ENCODE peak calls at places on chromosomes 5 and 9, in five cellular contexts. Q is A549, V is suprapubic skin, R is stomach, D is HCT116. Y is an unnamed sample.

GRCh38 chr9:92656537-92656925 is 13.4 kb downstream of the IPPK start:
- DNase-seq in Q (no peak), V (peak; percentile 56), R (no peak), D (no peak), Y (no peak)

GRCh38 chr5:79842006-79842881 is 148.8 kb downstream of the MTX3 start:
- DNase-seq in Q (no peak), V (no peak), R (no peak), D (no peak), Y (peak; percentile 2)

GRCh38 chr5:82620957-82621600 is 342.9 kb upstream of the RPS23 start:
- DNase-seq in Q (no peak), V (no peak), R (no peak), D (no peak), Y (no peak)

GRCh38 chr5:159878988-159879471 is 37.3 kb upstream of the ADRA1B start:
- DNase-seq in Q (peak; percentile 71), V (peak; percentile 83), R (peak; percentile 40), D (no peak), Y (peak; percentile 89)

GRCh38 chr5:61289241-61289640 is 42.8 kb upstream of the ZSWIM6 start:
- DNase-seq in Q (no peak), V (no peak), R (no peak), D (no peak), Y (no peak)

GRCh38 chr5:39476466-39477215 is 51.9 kb upstream of the DAB2 start:
- DNase-seq in Q (no peak), V (no peak), R (no peak), D (no peak), Y (no peak)

GRCh38 chr9:107737610-107737986 is 248.0 kb upstream of the KLF4 start:
- DNase-seq in Q (no peak), V (no peak), R (no peak), D (no peak), Y (no peak)

GRCh38 chr9:456365-456764 is 241.7 kb downstream of the DOCK8 start:
- DNase-seq in Q (no peak), V (no peak), R (peak; percentile 77), D (no peak), Y (no peak)

GRCh38 chr5:11128021-11128420 is 367.0 kb upstream of the DAP start:
- DNase-seq in Q (no peak), V (no peak), R (no peak), D (no peak), Y (no peak)

DNA sequence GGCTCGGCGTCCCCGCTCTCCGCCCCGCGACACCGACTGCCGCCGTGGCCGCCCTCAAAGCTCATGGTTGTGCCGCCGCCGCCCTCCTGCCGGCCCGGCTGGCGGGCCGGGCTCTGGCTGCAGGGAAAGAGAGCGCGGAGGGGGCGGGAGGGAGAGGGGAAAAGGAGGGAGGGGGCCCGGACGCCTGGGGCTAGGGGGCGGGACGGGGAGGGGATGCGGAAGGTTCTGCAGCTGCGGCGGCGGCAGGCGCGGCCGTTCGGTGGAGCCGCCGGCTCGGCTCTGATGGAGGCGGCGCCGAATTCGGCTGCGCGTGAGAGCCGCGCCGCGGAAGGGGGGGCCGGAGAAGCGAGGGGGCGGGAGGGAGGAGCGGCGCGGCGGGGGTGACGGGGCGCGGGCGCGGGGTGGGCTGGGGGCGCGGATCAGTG is at the start of gene MARCHF11:
- DNase-seq in Q (no peak), V (no peak), R (no peak), D (no peak), Y (no peak)
- H3K4me3 ChIP-seq in Q (no peak within 1 kb of the TSS), V (peak within 1 kb of the TSS; percentile 32), R (peak within 1 kb of the TSS; percentile 11), D (no peak within 1 kb of the TSS), Y (no peak within 1 kb of the TSS)

GRCh38 chr5:142600092-142600491 is 85.8 kb downstream of the FGF1 start:
- DNase-seq in Q (no peak), V (no peak), R (no peak), D (no peak), Y (no peak)

GRCh38 chr5:142602720-142603245 is 83.1 kb downstream of the FGF1 start:
- DNase-seq in Q (no peak), V (no peak), R (no peak), D (peak; percentile 51), Y (no peak)

GRCh38 chr5:142600611-142601360 is 85.1 kb downstream of the FGF1 start:
- DNase-seq in Q (no peak), V (no peak), R (peak; percentile 50), D (no peak), Y (peak; percentile 84)

GRCh38 chr5:142598338-142598700 is 87.6 kb downstream of the FGF1 start:
- DNase-seq in Q (no peak), V (no peak), R (no peak), D (no peak), Y (no peak)

DNA sequence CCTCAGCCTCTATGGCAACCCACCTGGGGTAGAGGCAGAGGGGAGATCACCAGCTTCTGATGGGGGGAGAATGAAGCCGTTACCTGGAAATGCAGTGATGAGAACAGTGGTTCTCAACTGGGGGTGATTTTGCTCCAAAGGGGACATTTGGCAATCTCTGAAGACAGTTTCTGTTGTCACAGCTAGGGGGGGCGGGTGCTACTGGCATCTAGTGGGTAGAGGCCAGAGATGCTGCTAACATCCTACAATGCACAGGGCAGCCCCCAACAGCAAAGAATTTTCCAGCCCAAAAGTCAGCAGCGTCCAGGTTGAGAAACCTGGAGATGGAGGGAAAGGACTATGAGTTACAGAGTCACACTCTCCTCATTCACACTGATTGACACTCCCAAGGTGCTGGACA is 84.5 kb downstream of the FGF1 start:
- DNase-seq in Q (no peak), V (no peak), R (no peak), D (no peak), Y (no peak)
- TF ChIP-seq CTCF in Q (no peak), V (no peak), R (no peak), D (peak; percentile 9), Y (no peak)

DNA sequence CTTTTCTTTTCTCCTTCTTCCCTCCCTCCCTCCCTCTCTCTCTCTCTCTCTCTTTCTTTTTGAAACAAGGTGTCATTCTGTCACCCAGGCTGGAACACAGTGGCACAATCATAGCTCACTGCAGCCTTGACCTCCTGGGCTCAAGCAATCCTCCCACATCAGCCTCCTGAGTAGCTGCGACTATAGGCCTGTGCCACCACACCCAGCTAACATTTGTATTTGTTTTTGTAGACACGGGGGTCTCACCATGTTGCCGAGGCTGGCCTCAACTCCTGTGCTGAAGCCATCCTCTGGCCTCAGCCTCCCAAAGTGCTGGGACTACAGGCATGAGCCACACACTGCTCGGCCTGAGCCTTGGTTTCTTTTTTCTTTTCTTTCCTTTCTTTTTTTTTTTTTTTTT is 45.8 kb downstream of the PLPP7 start:
- DNase-seq in Q (no peak), V (no peak), R (no peak), D (no peak), Y (no peak)
- TF ChIP-seq POLR2A in Q (no peak), V (no peak), R (no peak), D (no peak), Y (no peak)

GRCh38 chr5:38467353-38468040 is 88.9 kb downstream of the LIFR start:
- DNase-seq in Q (no peak), V (peak; percentile 74), R (peak; percentile 38), D (no peak), Y (no peak)
- H3K4me3 ChIP-seq in Q (no peak overlapping the region), V (no peak overlapping the region), R (no peak overlapping the region), D (no peak overlapping the region), Y (no peak overlapping the region)

GRCh38 chr9:79630521-79631403 is 59.0 kb downstream of the TLE4 start:
- DNase-seq in Q (no peak), V (no peak), R (no peak), D (no peak), Y (no peak)

GRCh38 chr9:79637180-79637925 is 65.6 kb downstream of the TLE4 start:
- DNase-seq in Q (no peak), V (no peak), R (no peak), D (no peak), Y (no peak)

GRCh38 chr9:79632060-79632459 is 60.3 kb downstream of the TLE4 start:
- DNase-seq in Q (no peak), V (no peak), R (no peak), D (no peak), Y (no peak)

GRCh38 chr9:79629721-79630120 is 58.0 kb downstream of the TLE4 start:
- DNase-seq in Q (no peak), V (no peak), R (no peak), D (no peak), Y (no peak)

DNA sequence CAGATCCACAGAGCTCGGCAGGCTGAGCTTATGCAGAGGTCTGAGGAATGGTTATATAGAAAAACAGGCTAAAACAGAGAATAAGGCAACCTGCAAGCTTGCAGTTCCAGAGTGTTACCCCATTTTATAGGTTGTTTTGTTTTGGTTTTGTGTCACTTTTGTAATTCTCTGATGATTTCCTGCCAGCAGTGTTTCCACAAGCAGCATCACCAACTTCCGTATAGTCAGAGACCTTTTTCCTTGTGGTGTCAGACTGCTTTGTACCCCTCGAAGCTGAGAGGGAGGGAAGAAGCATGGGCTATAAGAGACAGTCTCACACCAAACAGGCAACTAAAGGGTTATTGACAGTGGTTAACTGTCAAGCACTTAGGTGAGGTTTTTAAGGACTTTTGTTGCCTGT is 61.8 kb downstream of the TLE4 start:
- DNase-seq in Q (no peak), V (no peak), R (no peak), D (no peak), Y (no peak)
- TF ChIP-seq CTCF in Q (no peak), V (no peak), R (no peak), D (no peak), Y (no peak)

DNA sequence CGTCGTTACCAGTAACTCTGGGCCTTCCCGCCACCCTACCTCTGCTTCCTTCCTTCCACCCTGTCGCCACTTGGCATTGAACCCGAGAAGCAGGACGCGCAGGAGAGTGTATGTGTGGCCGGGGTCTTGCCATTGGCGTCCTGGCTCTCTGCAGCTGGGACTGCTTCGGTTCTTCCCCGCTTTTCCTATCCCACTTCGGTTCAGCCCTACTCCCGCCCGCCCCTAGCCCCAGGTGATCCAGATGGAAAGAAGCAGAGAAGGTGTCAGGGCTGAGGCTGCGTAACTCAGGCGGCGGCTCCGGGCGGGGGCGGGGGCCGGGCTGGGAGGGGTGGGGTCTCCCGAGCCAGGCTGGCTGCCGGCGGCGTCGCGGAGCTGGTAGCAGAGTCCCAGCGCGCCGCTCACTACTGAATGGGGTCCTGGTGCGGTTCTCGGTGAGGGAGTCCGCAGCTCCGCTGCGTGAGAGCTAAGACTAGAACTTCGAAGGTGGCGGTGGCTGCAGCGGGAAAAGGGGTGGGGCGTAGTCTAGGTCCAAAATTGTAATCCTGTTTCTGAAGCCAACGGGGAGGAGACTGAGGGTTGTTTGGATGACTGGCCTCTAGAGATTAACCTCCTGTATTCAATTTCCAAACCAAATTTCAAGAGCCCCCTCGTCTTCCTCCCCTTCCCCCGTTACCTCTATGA is 1.3 kb downstream of the PRR16 start:
- DNase-seq in Q (no peak), V (peak; percentile 60), R (no peak), D (no peak), Y (peak; percentile 31)
- TF ChIP-seq POLR2A in Q (no peak), V (no peak), R (no peak), D (no peak), Y (no peak)